ENCODE peak calls at places on chromosomes 5 and 9, in nine cellular contexts. P, J, W, O, G, Z, I, M and V are unnamed samples. For H3K27me3, the result is how much of the 10 kb centered on the place peaks cover.

GRCh38 chr5:44536650-44537260 is 147.5 kb upstream of the FGF10 start:
- DNase-seq in I (no peak), G (no peak), W (peak), O (peak), P (peak), M (peak), Z (peak), J (peak), V (no peak)

GRCh38 chr9:80906728-80907127 is 782.6 kb downstream of the TLE1 start:
- DNase-seq in G (no peak), J (no peak), I (no peak), Z (no peak), M (no peak), O (no peak), P (no peak), W (no peak), V (no peak)

GRCh38 chr9:123742009-123742767 is 187.7 kb downstream of the DENND1A start:
- DNase-seq in I (no peak), G (peak), J (no peak), M (peak), W (no peak), P (peak), O (no peak), Z (no peak), V (no peak)

GRCh38 chr5:24642022-24642421 is 2.8 kb downstream of the CDH10 start:
- DNase-seq in I (no peak), J (peak), M (no peak), G (no peak), P (peak), Z (no peak), O (peak), W (no peak), V (no peak)

GRCh38 chr5:9932770-9933169 is 302.6 kb upstream of the TAS2R1 start:
- DNase-seq in I (no peak), G (no peak), J (peak), Z (no peak), W (no peak), O (peak), M (no peak), P (peak), V (no peak)

GRCh38 chr9:121700165-121700830 is 48.9 kb downstream of the DAB2IP start:
- DNase-seq in W (peak), J (peak), G (peak), Z (peak), M (peak), I (peak), O (peak), P (peak), V (peak)

GRCh38 chr5:150778517-150779396 is at the start of gene SMIM3:
- DNase-seq in G (peak), Z (peak), O (peak), J (peak), M (peak), I (peak), W (peak), P (peak), V (peak)

GRCh38 chr5:104095527-104095926 is 532.9 kb upstream of the NUDT12 start:
- DNase-seq in I (no peak), M (no peak), O (no peak), G (no peak), P (no peak), W (no peak), J (no peak), Z (no peak), V (no peak)

GRCh38 chr9:111896942-111897830 is 572 bp downstream of the UGCG start:
- DNase-seq in W (no peak), O (peak), Z (peak), M (peak), G (peak), J (peak), I (peak), P (no peak), V (peak)

GRCh38 chr9:110599468-110599867 is 19.9 kb upstream of the SVEP1 start:
- DNase-seq in O (no peak), W (no peak), G (no peak), I (no peak), P (peak), J (peak), Z (no peak), M (no peak), V (no peak)

GRCh38 chr5:68983959-68984358 is 109.9 kb upstream of the SLC30A5 start:
- DNase-seq in P (no peak), J (no peak), O (no peak), Z (no peak), I (no peak), G (no peak), W (no peak), M (no peak), V (no peak)

GRCh38 chr9:4810565-4810964 is 17.8 kb downstream of the RCL1 start:
- DNase-seq in I (no peak), W (no peak), M (no peak), Z (no peak), G (no peak), P (no peak), O (no peak), J (no peak), V (no peak)

GRCh38 chr9:71683598-71684235 is 84.6 kb downstream of the CEMIP2 start:
- DNase-seq in J (peak), P (peak), G (peak), O (peak), W (no peak), I (no peak), Z (no peak), M (no peak), V (no peak)

GRCh38 chr5:19625562-19625961 is 362.4 kb downstream of the CDH18 start:
- DNase-seq in I (no peak), Z (no peak), M (no peak), W (no peak), J (no peak), P (no peak), O (no peak), G (no peak), V (no peak)

GRCh38 chr9:88302579-88303324 is 85.5 kb upstream of the SPIN1 start:
- DNase-seq in Z (no peak), P (no peak), I (no peak), M (no peak), J (no peak), G (no peak), O (peak), W (no peak), V (no peak)

GRCh38 chr9:76926324-76926731 is 20.4 kb upstream of the PRUNE2 start:
- DNase-seq in W (no peak), O (no peak), M (no peak), G (no peak), Z (no peak), P (no peak), I (no peak), J (peak), V (no peak)

GRCh38 chr5:96658272-96658671 is 3.9 kb upstream of the CAST start:
- DNase-seq in J (no peak), G (no peak), P (no peak), O (no peak), M (no peak), Z (no peak), I (no peak), W (no peak), V (no peak)

GRCh38 chr5:173733831-173734491 is 117.5 kb upstream of the BOD1 start:
- DNase-seq in O (no peak), J (no peak), Z (no peak), W (no peak), P (no peak), G (no peak), M (no peak), I (no peak), V (peak)

GRCh38 chr5:44833249-44833648 is 24.5 kb downstream of the MRPS30 start:
- DNase-seq in O (no peak), P (no peak), M (no peak), Z (no peak), W (no peak), I (no peak), J (no peak), G (no peak), V (no peak)

GRCh38 chr9:107447834-107448233 is 41.7 kb downstream of the KLF4 start:
- DNase-seq in G (no peak), J (no peak), O (no peak), P (no peak), Z (no peak), W (no peak), M (no peak), I (no peak), V (no peak)

GRCh38 chr9:10071579-10071978 is 541.2 kb downstream of the PTPRD start:
- DNase-seq in O (no peak), Z (no peak), I (no peak), P (no peak), J (no peak), W (no peak), M (no peak), G (no peak), V (no peak)

GRCh38 chr9:115614931-115615401 is 497.0 kb upstream of the TNC start:
- DNase-seq in Z (no peak), J (peak), M (no peak), W (no peak), O (no peak), I (no peak), P (peak), G (no peak), V (no peak)

GRCh38 chr9:36151306-36152210 is 15.0 kb downstream of the GLIPR2 start:
- DNase-seq in W (peak), Z (peak), P (peak), G (peak), I (no peak), O (no peak), J (peak), M (no peak), V (peak)

GRCh38 chr5:176646049-176646706 is 1.1 kb upstream of the TSPAN17 start:
- DNase-seq in Z (no peak), M (no peak), O (no peak), I (no peak), J (no peak), P (no peak), W (no peak), G (no peak), V (no peak)
- H3K4me3 ChIP-seq in Z (no peak), M (no peak), O (no peak), I (peak), J (peak), P (no peak), W (peak), G (peak), V (no peak)

DNA sequence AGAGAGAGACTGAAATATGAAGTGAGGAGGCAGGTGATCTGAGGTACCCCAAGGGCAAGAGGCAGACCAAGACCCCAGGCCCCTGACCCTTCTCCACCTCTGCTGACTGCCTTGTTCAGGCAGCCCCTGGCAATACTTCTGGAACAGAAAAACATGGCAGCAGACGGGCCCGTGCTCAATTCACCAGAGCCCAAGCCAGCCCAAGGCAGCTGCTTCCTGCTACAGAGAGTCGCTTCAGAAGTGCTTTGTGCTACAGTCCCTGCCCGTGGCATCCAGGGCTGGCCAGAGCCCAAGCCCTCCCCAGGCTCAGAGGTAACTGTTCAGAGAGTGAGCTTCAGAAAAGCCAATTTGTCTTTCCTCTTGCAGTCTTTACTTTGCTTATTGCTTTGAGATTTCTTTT is 151.4 kb upstream of the FSTL4 start:
- DNase-seq in P (no peak), O (no peak), M (no peak), I (no peak), W (no peak), G (no peak), Z (no peak), J (no peak), V (no peak)
- H3K27me3 ChIP-seq in P (half or more), O (under half), M (under half), I (under half), W (under half), G (under half), Z (under half), J (under half), V (under half)

GRCh38 chr9:130030821-130031481 is 12.0 kb downstream of the FNBP1 start:
- DNase-seq in I (no peak), O (no peak), G (no peak), W (no peak), P (no peak), J (no peak), Z (no peak), M (no peak), V (no peak)
- H3K4me3 ChIP-seq in I (no peak), O (no peak), G (no peak), W (no peak), P (no peak), J (no peak), Z (no peak), M (no peak), V (no peak)

GRCh38 chr5:174736351-174736721 is 12.0 kb downstream of the MSX2 start:
- DNase-seq in O (no peak), Z (no peak), J (peak), P (peak), G (no peak), M (no peak), W (no peak), I (no peak), V (no peak)
- H3K27me3 ChIP-seq in O (under half), Z (under half), J (under half), P (under half), G (half or more), M (under half), W (half or more), I (half or more), V (half or more)

DNA sequence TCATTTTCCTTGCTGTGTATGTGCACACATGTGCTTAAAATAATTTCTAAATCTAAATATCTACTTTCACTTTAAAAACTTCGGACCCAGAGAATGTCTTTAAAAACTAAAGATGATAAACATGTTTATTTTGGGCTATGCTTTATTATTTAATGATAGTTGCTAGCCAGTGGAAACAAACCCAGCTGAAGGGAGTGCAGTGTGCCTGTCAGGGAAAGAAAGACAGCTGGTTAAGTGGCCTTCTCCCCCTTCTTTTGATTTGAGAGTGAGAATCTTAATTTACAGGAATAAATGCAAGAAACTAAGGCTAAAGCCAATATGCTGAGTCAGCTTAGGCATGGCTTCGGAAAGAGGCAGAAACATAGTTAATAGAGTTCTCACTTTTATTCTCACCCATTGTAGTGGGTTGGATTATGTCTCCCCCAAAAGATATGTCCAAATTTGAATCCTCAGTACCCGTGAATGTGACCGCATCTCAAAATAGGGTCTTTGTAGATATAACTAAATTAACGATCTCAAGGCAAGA is 111.5 kb downstream of the DCP2 start:
- DNase-seq in M (no peak), O (no peak), J (no peak), W (no peak), Z (no peak), P (no peak), I (no peak), G (no peak), V (no peak)
- H3K4me3 ChIP-seq in M (no peak), O (no peak), J (no peak), W (no peak), Z (no peak), P (no peak), I (no peak), G (no peak), V (no peak)

GRCh38 chr5:1453613-1454012 is 8.4 kb upstream of the SLC6A3 start:
- DNase-seq in M (no peak), W (no peak), P (no peak), J (no peak), O (no peak), Z (no peak), G (no peak), I (no peak), V (no peak)
- H3K27me3 ChIP-seq in M (under half), W (under half), P (under half), J (under half), O (under half), Z (under half), G (under half), I (under half), V (under half)

DNA sequence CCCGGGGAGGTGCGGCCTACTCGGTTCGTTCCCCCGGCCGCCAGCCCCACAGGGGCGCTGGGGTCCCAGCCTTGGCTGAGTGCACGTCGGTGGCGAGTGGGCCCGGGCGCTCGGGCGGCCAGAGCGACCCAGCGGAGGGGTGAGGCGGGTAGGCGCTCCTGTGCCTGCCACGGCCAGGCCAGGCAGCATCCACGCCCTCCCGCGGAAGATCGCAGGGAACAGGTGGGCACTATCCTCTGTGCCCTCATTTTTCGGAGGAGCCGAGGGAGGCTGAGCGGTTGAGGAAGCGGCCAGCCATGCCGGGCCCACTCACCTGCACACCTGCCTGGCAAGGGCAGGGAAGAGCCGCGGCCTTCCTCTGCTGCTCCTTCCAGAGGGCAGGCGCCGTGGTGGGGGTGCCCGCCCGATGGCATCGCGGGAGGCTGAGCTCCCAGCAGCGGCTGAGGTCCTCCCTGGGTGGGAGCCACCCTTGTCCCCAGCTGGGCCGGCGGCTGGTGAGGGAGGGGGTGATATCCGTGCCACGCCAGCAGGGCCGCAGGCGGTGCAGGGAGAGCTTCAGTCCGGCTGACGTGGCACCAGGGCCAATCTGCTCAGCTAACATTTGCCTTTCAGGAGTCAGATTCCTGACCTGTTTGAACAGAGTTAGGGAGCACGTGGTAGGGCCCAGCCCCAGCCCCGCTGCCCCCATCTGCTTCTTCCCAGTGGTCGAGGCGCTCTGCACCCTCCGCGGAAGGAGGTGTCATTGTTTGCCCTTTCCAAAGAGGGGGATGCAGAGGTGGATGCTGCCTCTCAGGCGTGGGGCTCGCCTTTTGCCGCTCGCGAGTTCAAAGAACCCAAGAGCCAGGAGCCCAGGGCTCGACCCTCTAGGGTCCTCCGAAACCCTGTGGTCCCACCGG is 1.6 kb upstream of the SEC16A start:
- DNase-seq in W (peak), G (peak), Z (no peak), I (no peak), M (peak), O (no peak), J (peak), P (no peak), V (peak)
- H3K4me3 ChIP-seq in W (peak), G (peak), Z (peak), I (peak), M (peak), O (peak), J (peak), P (peak), V (peak)

DNA sequence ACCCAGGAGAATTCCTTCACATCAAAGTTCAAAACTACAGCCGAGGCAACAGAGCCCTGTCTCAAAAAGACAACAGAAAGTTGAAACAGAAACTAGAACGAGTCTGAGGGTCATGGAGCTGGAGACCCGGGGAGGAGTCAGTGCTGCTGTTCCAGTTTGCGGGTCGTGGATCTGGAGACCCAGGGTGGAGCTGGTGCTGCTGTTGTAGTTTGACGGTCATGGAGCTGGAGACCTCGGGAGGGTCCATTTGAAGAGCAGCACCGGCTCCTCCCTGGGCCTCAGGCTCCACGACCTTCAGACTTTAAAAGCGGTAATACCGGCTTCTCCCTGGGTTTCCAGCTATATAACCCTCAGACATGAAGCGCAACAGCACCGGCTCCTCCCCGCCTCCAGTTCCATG is 13.0 kb upstream of the LCN15 start:
- DNase-seq in P (no peak), O (no peak), J (no peak), G (no peak), M (no peak), W (no peak), Z (no peak), I (no peak), V (peak)
- H3K27me3 ChIP-seq in P (half or more), O (under half), J (under half), G (under half), M (under half), W (under half), Z (under half), I (under half), V (under half)